ENCODE peak calls at places on chromosomes 5 and 9, in six cellular contexts. J, W, F, M, P and C are unnamed samples.

GRCh38 chr9:110152704-110153374 is 55.1 kb downstream of the C9orf152 start:
- DNase-seq in J (peak), W (peak), F (peak), M (peak), P (no peak), C (peak)

GRCh38 chr5:130282044-130282443 is 377.8 kb downstream of the CHSY3 start:
- DNase-seq in J (no peak), W (no peak), F (no peak), M (no peak), P (no peak), C (no peak)

GRCh38 chr5:78886650-78887230 is 98.4 kb downstream of the ARSB start:
- DNase-seq in J (no peak), W (no peak), F (no peak), M (no peak), P (no peak), C (no peak)

GRCh38 chr5:154077692-154078091 is 38.9 kb downstream of the MFAP3 start:
- DNase-seq in J (no peak), W (no peak), F (no peak), M (no peak), P (no peak), C (no peak)

GRCh38 chr9:977361-978116 is 1.1 kb downstream of the DMRT3 start:
- DNase-seq in J (no peak), W (no peak), F (no peak), M (peak), P (no peak), C (no peak)

GRCh38 chr5:151660616-151661015 is 26.1 kb downstream of the SPARC start:
- DNase-seq in J (no peak), W (no peak), F (no peak), M (no peak), P (no peak), C (no peak)

GRCh38 chr9:31745468-31745867 is 639.0 kb upstream of the ACO1 start:
- DNase-seq in J (no peak), W (no peak), F (no peak), M (no peak), P (no peak), C (no peak)

GRCh38 chr9:97475079-97475478 is 26.4 kb upstream of the TMOD1 start:
- DNase-seq in J (no peak), W (no peak), F (no peak), M (no peak), P (no peak), C (no peak)

GRCh38 chr9:113772121-113772885 is 103.8 kb upstream of the ZNF618 start:
- DNase-seq in J (no peak), W (no peak), F (no peak), M (no peak), P (no peak), C (no peak)

GRCh38 chr5:66010476-66010875 is 84.1 kb downstream of the ERBIN start:
- DNase-seq in J (no peak), W (no peak), F (no peak), M (no peak), P (peak), C (no peak)

GRCh38 chr5:157608972-157609565 is 33.5 kb upstream of the ADAM19 start:
- DNase-seq in J (no peak), W (no peak), F (no peak), M (no peak), P (no peak), C (no peak)

GRCh38 chr5:163705983-163706771 is 200.8 kb downstream of the MAT2B start:
- DNase-seq in J (no peak), W (no peak), F (no peak), M (no peak), P (no peak), C (no peak)

GRCh38 chr5:109404428-109404960 is 5.3 kb downstream of the PJA2 start:
- DNase-seq in J (no peak), W (no peak), F (no peak), M (no peak), P (no peak), C (no peak)

GRCh38 chr9:37966443-37967271 is 62.7 kb upstream of the SLC25A51 start:
- DNase-seq in J (no peak), W (no peak), F (peak), M (no peak), P (no peak), C (no peak)

GRCh38 chr9:110799396-110799795 is 130.8 kb downstream of the MUSK start:
- DNase-seq in J (no peak), W (no peak), F (no peak), M (no peak), P (no peak), C (no peak)

GRCh38 chr9:89740722-89741121 is 135.9 kb downstream of the GADD45G start:
- DNase-seq in J (no peak), W (no peak), F (no peak), M (no peak), P (peak), C (no peak)

GRCh38 chr9:130288393-130288792 is 22.8 kb downstream of the HMCN2 start:
- DNase-seq in J (no peak), W (no peak), F (no peak), M (no peak), P (no peak), C (no peak)

GRCh38 chr5:25618821-25619220 is 974.0 kb upstream of the CDH10 start:
- DNase-seq in J (no peak), W (no peak), F (no peak), M (no peak), P (no peak), C (no peak)

GRCh38 chr9:129726322-129727160 is 26.3 kb downstream of the PTGES start:
- DNase-seq in J (peak), W (peak), F (peak), M (peak), P (no peak), C (peak)

GRCh38 chr5:34656001-34656699 is at the start of gene RAI14:
- DNase-seq in J (peak), W (peak), F (peak), M (peak), P (no peak), C (no peak)

GRCh38 chr5:124052201-124052600 is 540.2 kb downstream of the CSNK1G3 start:
- DNase-seq in J (no peak), W (no peak), F (no peak), M (no peak), P (no peak), C (no peak)

GRCh38 chr5:6766558-6767191 is 53.4 kb downstream of the TENT4A start:
- DNase-seq in J (no peak), W (peak), F (no peak), M (no peak), P (no peak), C (no peak)

GRCh38 chr9:34558911-34559615 is 30.5 kb downstream of the CNTFR start:
- DNase-seq in J (no peak), W (no peak), F (no peak), M (no peak), P (no peak), C (no peak)

GRCh38 chr5:134432174-134432573 is 20.5 kb upstream of the CDKN2AIPNL start:
- DNase-seq in J (no peak), W (no peak), F (no peak), M (no peak), P (no peak), C (no peak)

GRCh38 chr5:149371296-149371962 is 7.7 kb downstream of the IL17B start:
- DNase-seq in J (peak), W (peak), F (peak), M (peak), P (no peak), C (peak)

GRCh38 chr5:159406571-159406970 is 76.3 kb upstream of the IL12B start:
- DNase-seq in J (no peak), W (no peak), F (no peak), M (no peak), P (no peak), C (no peak)

GRCh38 chr5:61301345-61301744 is 30.7 kb upstream of the ZSWIM6 start:
- DNase-seq in J (no peak), W (no peak), F (no peak), M (no peak), P (no peak), C (no peak)

GRCh38 chr9:125189011-125189360 is 617 bp downstream of the PPP6C start:
- DNase-seq in J (no peak), W (no peak), F (no peak), M (no peak), P (no peak), C (no peak)

GRCh38 chr9:87871425-87872078 is 11.1 kb upstream of the SPATA31E1 start:
- DNase-seq in J (no peak), W (no peak), F (no peak), M (peak), P (no peak), C (no peak)

GRCh38 chr5:12354686-12355085 is 450.4 kb upstream of the CTNND2 start:
- DNase-seq in J (no peak), W (no peak), F (no peak), M (no peak), P (no peak), C (no peak)

GRCh38 chr9:125255781-125256391 is 5.7 kb upstream of the GAPVD1 start:
- DNase-seq in J (peak), W (no peak), F (peak), M (no peak), P (no peak), C (no peak)

GRCh38 chr5:98314262-98314661 is 459.2 kb upstream of the RGMB start:
- DNase-seq in J (no peak), W (no peak), F (no peak), M (no peak), P (no peak), C (no peak)

GRCh38 chr5:78287833-78288232 is 6.7 kb downstream of the AP3B1 start:
- DNase-seq in J (no peak), W (peak), F (no peak), M (no peak), P (no peak), C (no peak)

GRCh38 chr9:120571443-120572257 is 8.3 kb downstream of the CDK5RAP2 start:
- DNase-seq in J (no peak), W (no peak), F (peak), M (no peak), P (no peak), C (no peak)

GRCh38 chr5:151315998-151316597 is 12.5 kb upstream of the SLC36A3 start:
- DNase-seq in J (peak), W (peak), F (peak), M (peak), P (peak), C (no peak)

GRCh38 chr9:27460225-27461023 is 63.7 kb upstream of the IFNK start:
- DNase-seq in J (peak), W (no peak), F (no peak), M (no peak), P (peak), C (no peak)

DNA sequence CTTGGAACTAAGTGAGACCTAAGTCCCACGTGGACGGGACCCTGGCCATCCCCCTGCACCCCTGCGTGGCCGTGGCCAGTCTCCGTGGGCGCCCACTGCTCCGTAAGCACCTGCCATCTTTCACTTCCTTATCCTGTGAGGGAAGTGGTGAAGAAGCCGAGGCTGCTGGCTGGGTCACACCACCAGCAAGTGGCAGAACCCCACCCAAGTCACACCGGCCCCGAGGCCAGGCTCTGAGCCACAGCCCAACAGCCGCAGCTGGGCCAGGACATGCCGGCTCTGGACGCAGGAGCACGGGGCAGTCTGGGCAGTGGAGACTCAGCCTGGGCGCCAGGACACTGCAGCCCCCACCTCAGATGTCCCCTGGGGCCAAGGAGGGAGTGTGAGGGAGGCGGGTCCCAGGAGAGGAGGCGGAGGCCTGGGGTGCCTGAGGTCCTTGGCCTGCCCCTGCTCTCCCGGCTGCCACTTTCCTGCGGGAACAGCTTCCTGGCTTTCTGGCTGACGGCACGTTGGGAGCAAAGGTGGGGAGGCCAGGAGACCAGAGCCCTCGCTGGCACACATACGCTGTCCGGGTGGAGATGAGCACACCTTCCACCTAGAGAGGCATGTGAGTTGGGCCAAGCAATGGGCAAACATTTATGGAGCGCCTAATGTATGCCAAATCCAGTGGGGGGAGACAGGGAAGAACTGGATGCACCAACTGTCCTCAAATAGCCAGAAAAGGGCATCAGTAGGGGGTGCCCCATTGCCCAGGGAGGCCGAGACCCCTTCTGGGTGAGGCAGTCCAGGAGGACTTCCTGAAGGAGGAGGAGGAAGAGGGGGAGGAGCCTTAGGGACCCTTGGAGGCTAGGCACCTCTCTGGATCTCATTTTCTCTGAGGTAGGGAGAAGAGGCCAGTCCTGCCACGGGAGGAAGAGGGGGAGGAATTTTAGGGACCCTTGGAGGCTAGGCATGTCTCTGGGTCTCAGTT is 43.9 kb upstream of the EGFL7 start:
- DNase-seq in J (no peak), W (no peak), F (no peak), M (no peak), P (no peak), C (no peak)
- TF ChIP-seq ZNF274 in J (no peak), W (no peak), F (no peak), M (no peak), P (no peak), C (no peak)

DNA sequence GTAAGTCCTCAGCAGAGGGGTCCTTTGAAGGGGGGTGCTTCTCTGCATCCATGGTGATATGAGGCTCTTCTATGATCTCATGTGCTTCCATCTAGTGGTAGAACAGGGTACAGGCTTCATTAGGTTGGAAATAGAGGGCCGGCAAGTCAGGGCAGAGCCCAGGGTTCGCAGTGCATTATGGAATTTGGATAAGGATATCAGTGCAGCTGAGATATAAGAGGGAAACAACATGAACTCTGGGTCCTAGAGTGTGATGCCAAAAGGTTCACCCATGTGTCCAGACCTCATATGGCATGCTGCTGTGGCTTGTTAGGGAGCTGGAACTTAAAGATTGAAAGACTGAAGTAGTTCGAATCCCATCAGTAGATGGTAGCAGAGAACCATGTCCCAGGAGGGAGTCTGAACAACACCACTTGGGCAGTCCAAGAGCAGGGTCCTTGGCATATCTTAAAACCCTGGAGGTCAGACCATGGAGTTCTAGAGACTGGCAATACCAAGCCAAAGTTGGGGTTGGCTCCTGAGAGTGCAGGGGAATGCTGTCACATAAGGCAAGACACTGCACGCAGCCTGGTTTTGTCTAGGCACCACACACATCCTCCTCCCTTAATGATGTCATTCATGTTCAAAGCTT is 2.3 kb downstream of the FAM221B start:
- DNase-seq in J (peak), W (peak), F (peak), M (peak), P (peak), C (no peak)
- TF ChIP-seq ZNF274 in J (no peak), W (no peak), F (no peak), M (no peak), P (no peak), C (no peak)

GRCh38 chr5:108084105-108084504 is 297.8 kb downstream of the FBXL17 start:
- DNase-seq in J (no peak), W (no peak), F (no peak), M (no peak), P (no peak), C (no peak)

GRCh38 chr5:108078345-108078744 is 303.6 kb downstream of the FBXL17 start:
- DNase-seq in J (no peak), W (no peak), F (no peak), M (no peak), P (no peak), C (no peak)

GRCh38 chr5:108081707-108082106 is 300.2 kb downstream of the FBXL17 start:
- DNase-seq in J (no peak), W (no peak), F (no peak), M (no peak), P (no peak), C (no peak)

GRCh38 chr5:108078882-108079281 is 303.0 kb downstream of the FBXL17 start:
- DNase-seq in J (no peak), W (no peak), F (no peak), M (no peak), P (no peak), C (no peak)

GRCh38 chr5:108079754-108080153 is 302.1 kb downstream of the FBXL17 start:
- DNase-seq in J (no peak), W (no peak), F (no peak), M (no peak), P (no peak), C (no peak)
- TF ChIP-seq ZNF274 in J (no peak), W (no peak), F (no peak), M (no peak), P (no peak), C (no peak)

GRCh38 chr5:54930736-54931135 is 54.7 kb downstream of the ESM1 start:
- DNase-seq in J (no peak), W (no peak), F (no peak), M (no peak), P (no peak), C (no peak)
- TF ChIP-seq ZNF274 in J (no peak), W (no peak), F (no peak), M (no peak), P (no peak), C (no peak)